ENCODE peak calls at places on chromosomes 6 and 20, in ten cellular contexts. One of them, this sample, is unnamed. For H3K27me3, the result is how much of the 10 kb centered on the place peaks cover.

GRCh38 chr6:64081459-64081858 is 445.9 kb downstream of the PHF3 start:
- DNase-seq in vagina: no peak
- DNase-seq in CD8-positive, alpha-beta memory T cell: no peak
- DNase-seq in sigmoid colon: no peak
- DNase-seq in transverse colon: no peak
- DNase-seq in heart right ventricle: no peak
- DNase-seq in brain microvascular endothelial cell: no peak
- DNase-seq in endothelial cell of umbilical vein: no peak
- DNase-seq in body of pancreas: no peak
- DNase-seq in heart left ventricle: no peak
- DNase-seq in this sample: no peak

GRCh38 chr20:17939622-17940446 is 28.8 kb downstream of the SNX5 start:
- DNase-seq in sigmoid colon: no peak
- DNase-seq in endothelial cell of umbilical vein: no peak
- DNase-seq in CD8-positive, alpha-beta memory T cell: no peak
- DNase-seq in transverse colon: no peak
- DNase-seq in vagina: no peak
- DNase-seq in body of pancreas: no peak
- DNase-seq in heart right ventricle: no peak
- DNase-seq in brain microvascular endothelial cell: no peak
- DNase-seq in heart left ventricle: no peak
- DNase-seq in this sample: no peak

GRCh38 chr6:162562041-162562440 is 165.5 kb downstream of the PRKN start:
- DNase-seq in heart left ventricle: no peak
- DNase-seq in vagina: no peak
- DNase-seq in sigmoid colon: no peak
- DNase-seq in heart right ventricle: no peak
- DNase-seq in transverse colon: no peak
- DNase-seq in brain microvascular endothelial cell: no peak
- DNase-seq in body of pancreas: no peak
- DNase-seq in CD8-positive, alpha-beta memory T cell: no peak
- DNase-seq in endothelial cell of umbilical vein: no peak
- DNase-seq in this sample: no peak

GRCh38 chr20:10696650-10697049 is 22.9 kb upstream of the JAG1 start:
- DNase-seq in CD8-positive, alpha-beta memory T cell: no peak
- DNase-seq in transverse colon: no peak
- DNase-seq in body of pancreas: peak
- DNase-seq in heart right ventricle: no peak
- DNase-seq in vagina: no peak
- DNase-seq in brain microvascular endothelial cell: no peak
- DNase-seq in heart left ventricle: no peak
- DNase-seq in sigmoid colon: no peak
- DNase-seq in endothelial cell of umbilical vein: no peak
- DNase-seq in this sample: no peak

GRCh38 chr20:35286899-35287508 is 2.4 kb upstream of the EIF6 start:
- DNase-seq in body of pancreas: no peak
- DNase-seq in transverse colon: no peak
- DNase-seq in brain microvascular endothelial cell: no peak
- DNase-seq in heart left ventricle: no peak
- DNase-seq in sigmoid colon: no peak
- DNase-seq in endothelial cell of umbilical vein: no peak
- DNase-seq in CD8-positive, alpha-beta memory T cell: no peak
- DNase-seq in vagina: no peak
- DNase-seq in heart right ventricle: no peak
- DNase-seq in this sample: no peak

GRCh38 chr6:33772902-33773472 is 15.9 kb downstream of the LEMD2 start:
- DNase-seq in vagina: no peak
- DNase-seq in brain microvascular endothelial cell: no peak
- DNase-seq in CD8-positive, alpha-beta memory T cell: no peak
- DNase-seq in heart right ventricle: no peak
- DNase-seq in endothelial cell of umbilical vein: no peak
- DNase-seq in transverse colon: no peak
- DNase-seq in sigmoid colon: no peak
- DNase-seq in heart left ventricle: no peak
- DNase-seq in body of pancreas: no peak
- DNase-seq in this sample: no peak

GRCh38 chr6:143449731-143450452 is 603 bp downstream of the ADAT2 start:
- DNase-seq in sigmoid colon: no peak
- DNase-seq in transverse colon: peak
- DNase-seq in endothelial cell of umbilical vein: peak
- DNase-seq in CD8-positive, alpha-beta memory T cell: peak
- DNase-seq in body of pancreas: peak
- DNase-seq in heart left ventricle: no peak
- DNase-seq in heart right ventricle: no peak
- DNase-seq in brain microvascular endothelial cell: peak
- DNase-seq in vagina: no peak
- DNase-seq in this sample: no peak

GRCh38 chr6:16244869-16245451 is 6.6 kb downstream of the GMPR start:
- DNase-seq in vagina: no peak
- DNase-seq in body of pancreas: peak
- DNase-seq in transverse colon: no peak
- DNase-seq in heart right ventricle: no peak
- DNase-seq in brain microvascular endothelial cell: no peak
- DNase-seq in endothelial cell of umbilical vein: peak
- DNase-seq in heart left ventricle: no peak
- DNase-seq in sigmoid colon: no peak
- DNase-seq in CD8-positive, alpha-beta memory T cell: no peak
- DNase-seq in this sample: no peak

GRCh38 chr6:118708055-118708454 is 56.7 kb upstream of the CEP85L start:
- DNase-seq in body of pancreas: no peak
- DNase-seq in endothelial cell of umbilical vein: peak
- DNase-seq in heart right ventricle: no peak
- DNase-seq in transverse colon: no peak
- DNase-seq in heart left ventricle: no peak
- DNase-seq in sigmoid colon: no peak
- DNase-seq in brain microvascular endothelial cell: peak
- DNase-seq in vagina: no peak
- DNase-seq in CD8-positive, alpha-beta memory T cell: no peak
- DNase-seq in this sample: no peak

GRCh38 chr20:9179193-9179802 is 110.4 kb downstream of the PLCB4 start:
- DNase-seq in endothelial cell of umbilical vein: peak
- DNase-seq in sigmoid colon: no peak
- DNase-seq in body of pancreas: no peak
- DNase-seq in transverse colon: no peak
- DNase-seq in heart left ventricle: no peak
- DNase-seq in heart right ventricle: no peak
- DNase-seq in vagina: no peak
- DNase-seq in CD8-positive, alpha-beta memory T cell: no peak
- DNase-seq in brain microvascular endothelial cell: peak
- DNase-seq in this sample: no peak

GRCh38 chr20:33675127-33675954 is 1.1 kb upstream of the NECAB3 start:
- DNase-seq in transverse colon: no peak
- DNase-seq in body of pancreas: no peak
- DNase-seq in heart right ventricle: no peak
- DNase-seq in sigmoid colon: peak
- DNase-seq in brain microvascular endothelial cell: no peak
- DNase-seq in vagina: no peak
- DNase-seq in endothelial cell of umbilical vein: no peak
- DNase-seq in heart left ventricle: no peak
- DNase-seq in CD8-positive, alpha-beta memory T cell: no peak
- DNase-seq in this sample: no peak

GRCh38 chr20:57089701-57090144 is 176.7 kb downstream of the BMP7 start:
- DNase-seq in CD8-positive, alpha-beta memory T cell: no peak
- DNase-seq in body of pancreas: peak
- DNase-seq in brain microvascular endothelial cell: peak
- DNase-seq in transverse colon: peak
- DNase-seq in sigmoid colon: no peak
- DNase-seq in heart right ventricle: peak
- DNase-seq in heart left ventricle: peak
- DNase-seq in endothelial cell of umbilical vein: peak
- DNase-seq in vagina: no peak
- DNase-seq in this sample: peak

GRCh38 chr6:101543796-101544195 is 150.3 kb downstream of the GRIK2 start:
- DNase-seq in vagina: no peak
- DNase-seq in CD8-positive, alpha-beta memory T cell: no peak
- DNase-seq in brain microvascular endothelial cell: no peak
- DNase-seq in body of pancreas: no peak
- DNase-seq in endothelial cell of umbilical vein: no peak
- DNase-seq in heart right ventricle: no peak
- DNase-seq in sigmoid colon: no peak
- DNase-seq in transverse colon: no peak
- DNase-seq in heart left ventricle: no peak
- DNase-seq in this sample: no peak

GRCh38 chr6:115396112-115396906 is 664.4 kb downstream of the FRK start:
- DNase-seq in body of pancreas: no peak
- DNase-seq in heart left ventricle: no peak
- DNase-seq in endothelial cell of umbilical vein: no peak
- DNase-seq in heart right ventricle: no peak
- DNase-seq in vagina: no peak
- DNase-seq in transverse colon: no peak
- DNase-seq in CD8-positive, alpha-beta memory T cell: no peak
- DNase-seq in brain microvascular endothelial cell: no peak
- DNase-seq in sigmoid colon: no peak
- DNase-seq in this sample: no peak

GRCh38 chr6:155660243-155660977 is 204.8 kb upstream of the NOX3 start:
- DNase-seq in vagina: no peak
- DNase-seq in CD8-positive, alpha-beta memory T cell: no peak
- DNase-seq in heart right ventricle: no peak
- DNase-seq in endothelial cell of umbilical vein: no peak
- DNase-seq in sigmoid colon: no peak
- DNase-seq in body of pancreas: no peak
- DNase-seq in brain microvascular endothelial cell: no peak
- DNase-seq in transverse colon: no peak
- DNase-seq in heart left ventricle: no peak
- DNase-seq in this sample: no peak

GRCh38 chr6:74602206-74602605 is 603.6 kb downstream of the COL12A1 start:
- DNase-seq in heart left ventricle: no peak
- DNase-seq in endothelial cell of umbilical vein: peak
- DNase-seq in vagina: no peak
- DNase-seq in sigmoid colon: no peak
- DNase-seq in brain microvascular endothelial cell: no peak
- DNase-seq in CD8-positive, alpha-beta memory T cell: no peak
- DNase-seq in heart right ventricle: no peak
- DNase-seq in body of pancreas: no peak
- DNase-seq in transverse colon: no peak
- DNase-seq in this sample: no peak

GRCh38 chr6:74603676-74604075 is 602.2 kb downstream of the COL12A1 start:
- DNase-seq in heart left ventricle: no peak
- DNase-seq in CD8-positive, alpha-beta memory T cell: no peak
- DNase-seq in endothelial cell of umbilical vein: no peak
- DNase-seq in sigmoid colon: no peak
- DNase-seq in brain microvascular endothelial cell: no peak
- DNase-seq in vagina: no peak
- DNase-seq in body of pancreas: no peak
- DNase-seq in transverse colon: no peak
- DNase-seq in heart right ventricle: no peak
- DNase-seq in this sample: no peak

GRCh38 chr6:74605942-74606341 is 599.9 kb downstream of the COL12A1 start:
- DNase-seq in transverse colon: no peak
- DNase-seq in sigmoid colon: no peak
- DNase-seq in vagina: no peak
- DNase-seq in CD8-positive, alpha-beta memory T cell: no peak
- DNase-seq in heart left ventricle: no peak
- DNase-seq in heart right ventricle: no peak
- DNase-seq in endothelial cell of umbilical vein: no peak
- DNase-seq in body of pancreas: no peak
- DNase-seq in brain microvascular endothelial cell: no peak
- DNase-seq in this sample: no peak

GRCh38 chr6:74606488-74607135 is 599.2 kb downstream of the COL12A1 start:
- DNase-seq in vagina: no peak
- DNase-seq in endothelial cell of umbilical vein: peak
- DNase-seq in body of pancreas: no peak
- DNase-seq in CD8-positive, alpha-beta memory T cell: no peak
- DNase-seq in heart right ventricle: no peak
- DNase-seq in sigmoid colon: no peak
- DNase-seq in heart left ventricle: no peak
- DNase-seq in transverse colon: no peak
- DNase-seq in brain microvascular endothelial cell: peak
- DNase-seq in this sample: no peak

GRCh38 chr6:74604279-74604678 is 601.6 kb downstream of the COL12A1 start:
- DNase-seq in brain microvascular endothelial cell: no peak
- DNase-seq in vagina: no peak
- DNase-seq in sigmoid colon: no peak
- DNase-seq in heart right ventricle: no peak
- DNase-seq in heart left ventricle: no peak
- DNase-seq in body of pancreas: no peak
- DNase-seq in transverse colon: no peak
- DNase-seq in endothelial cell of umbilical vein: no peak
- DNase-seq in CD8-positive, alpha-beta memory T cell: no peak
- DNase-seq in this sample: no peak
- H3K27me3 ChIP-seq in brain microvascular endothelial cell: under half
- H3K27me3 ChIP-seq in vagina: under half
- H3K27me3 ChIP-seq in sigmoid colon: under half
- H3K27me3 ChIP-seq in heart right ventricle: under half
- H3K27me3 ChIP-seq in heart left ventricle: under half
- H3K27me3 ChIP-seq in body of pancreas: under half
- H3K27me3 ChIP-seq in transverse colon: under half
- H3K27me3 ChIP-seq in endothelial cell of umbilical vein: under half
- H3K27me3 ChIP-seq in CD8-positive, alpha-beta memory T cell: under half
- H3K27me3 ChIP-seq in this sample: under half

GRCh38 chr6:37131960-37132253 is 38.0 kb upstream of the PIM1 start:
- DNase-seq in sigmoid colon: no peak
- DNase-seq in CD8-positive, alpha-beta memory T cell: no peak
- DNase-seq in vagina: no peak
- DNase-seq in endothelial cell of umbilical vein: no peak
- DNase-seq in brain microvascular endothelial cell: no peak
- DNase-seq in transverse colon: no peak
- DNase-seq in heart left ventricle: no peak
- DNase-seq in body of pancreas: no peak
- DNase-seq in heart right ventricle: no peak
- DNase-seq in this sample: no peak
- H3K4me3 ChIP-seq in sigmoid colon: peak
- H3K4me3 ChIP-seq in CD8-positive, alpha-beta memory T cell: no peak
- H3K4me3 ChIP-seq in vagina: no peak
- H3K4me3 ChIP-seq in endothelial cell of umbilical vein: no peak
- H3K4me3 ChIP-seq in brain microvascular endothelial cell: no peak
- H3K4me3 ChIP-seq in transverse colon: no peak
- H3K4me3 ChIP-seq in heart left ventricle: no peak
- H3K4me3 ChIP-seq in body of pancreas: no peak
- H3K4me3 ChIP-seq in heart right ventricle: no peak
- H3K4me3 ChIP-seq in this sample: peak

DNA sequence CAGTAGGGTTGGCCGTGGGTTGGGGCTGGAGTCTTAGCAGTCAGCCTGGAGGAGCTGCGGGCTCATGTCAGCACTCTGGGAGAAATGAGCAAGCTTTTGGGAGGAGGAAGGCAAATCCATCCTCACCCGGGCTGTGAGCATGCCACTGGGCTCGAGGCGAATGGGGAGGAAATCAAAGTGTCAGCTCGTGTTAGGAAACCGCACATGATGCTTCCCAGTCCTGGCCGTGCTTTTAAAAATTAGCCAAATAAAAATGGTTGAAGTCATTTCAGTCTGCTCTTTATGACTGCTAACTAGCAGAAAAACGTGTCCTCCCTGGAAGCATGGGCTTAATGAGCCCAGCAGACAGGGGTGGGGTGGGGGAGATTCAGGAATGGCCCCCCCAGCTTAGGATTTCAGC is 98.0 kb downstream of the NFATC2 start:
- DNase-seq in CD8-positive, alpha-beta memory T cell: no peak
- DNase-seq in brain microvascular endothelial cell: no peak
- DNase-seq in sigmoid colon: peak
- DNase-seq in heart left ventricle: no peak
- DNase-seq in vagina: no peak
- DNase-seq in body of pancreas: no peak
- DNase-seq in heart right ventricle: no peak
- DNase-seq in transverse colon: no peak
- DNase-seq in endothelial cell of umbilical vein: no peak
- DNase-seq in this sample: no peak
- H3K27me3 ChIP-seq in CD8-positive, alpha-beta memory T cell: under half
- H3K27me3 ChIP-seq in brain microvascular endothelial cell: under half
- H3K27me3 ChIP-seq in sigmoid colon: under half
- H3K27me3 ChIP-seq in heart left ventricle: under half
- H3K27me3 ChIP-seq in vagina: under half
- H3K27me3 ChIP-seq in body of pancreas: under half
- H3K27me3 ChIP-seq in heart right ventricle: under half
- H3K27me3 ChIP-seq in transverse colon: under half
- H3K27me3 ChIP-seq in endothelial cell of umbilical vein: under half
- H3K27me3 ChIP-seq in this sample: under half

GRCh38 chr6:87151786-87152527 is 3.4 kb upstream of the ZNF292 start:
- DNase-seq in vagina: no peak
- DNase-seq in sigmoid colon: peak
- DNase-seq in heart right ventricle: peak
- DNase-seq in endothelial cell of umbilical vein: peak
- DNase-seq in heart left ventricle: peak
- DNase-seq in transverse colon: peak
- DNase-seq in CD8-positive, alpha-beta memory T cell: peak
- DNase-seq in body of pancreas: peak
- DNase-seq in brain microvascular endothelial cell: peak
- DNase-seq in this sample: peak
- H3K4me3 ChIP-seq in vagina: peak
- H3K4me3 ChIP-seq in sigmoid colon: peak
- H3K4me3 ChIP-seq in heart right ventricle: peak
- H3K4me3 ChIP-seq in endothelial cell of umbilical vein: peak
- H3K4me3 ChIP-seq in heart left ventricle: peak
- H3K4me3 ChIP-seq in transverse colon: peak
- H3K4me3 ChIP-seq in CD8-positive, alpha-beta memory T cell: peak
- H3K4me3 ChIP-seq in body of pancreas: peak
- H3K4me3 ChIP-seq in brain microvascular endothelial cell: peak
- H3K4me3 ChIP-seq in this sample: peak

This sample was measured in left ventricle myocardium inferior.